ENCODE peak calls at places on chromosomes 7 and 10, in eight cellular contexts. E is stimulated activated CD4-positive, alpha-beta T cell treated with anti-CD3 and anti-CD28 coated beads, Interleukin-1b, Interleukin-23, amount 100 ng/mL, for 1 hour; O is heart right ventricle; W is fibroblast of lung; Y is brain microvascular endothelial cell; S is NCI-H460; D is activated CD8-positive, alpha-beta memory T cell treated with anti-CD3 and anti-CD28 coated beads for 48 hours; I is HFFc6. Q is an unnamed sample.
A peak's percentile ranks its signal among the peaks of the same experiment; 100 is the strongest.

GRCh38 chr10:58210160-58210559 is 57.5 kb downstream of the IPMK start:
- DNase-seq in E (no peak), S (no peak), D (no peak), I (no peak), W (no peak), O (no peak), Y (no peak), Q (no peak)

GRCh38 chr10:109430844-109431243 is 492.5 kb downstream of the XPNPEP1 start:
- DNase-seq in W (peak; percentile 6), Y (no peak), I (no peak), S (no peak), D (no peak), O (no peak), E (no peak), Q (no peak)

GRCh38 chr7:95796617-95797016 is 24.3 kb downstream of the DYNC1I1 start:
- DNase-seq in S (no peak), W (no peak), O (no peak), Y (no peak), E (no peak), D (no peak), I (no peak), Q (no peak)

GRCh38 chr7:108351715-108352114 is 104.5 kb downstream of the NRCAM start:
- DNase-seq in O (no peak), Y (no peak), S (peak; percentile 28), D (no peak), E (no peak), I (no peak), W (no peak), Q (peak; percentile 70)

GRCh38 chr10:73039635-73040034 is 57.0 kb downstream of the P4HA1 start:
- DNase-seq in W (peak; percentile 58), Y (peak; percentile 48), I (peak; percentile 80), S (no peak), D (no peak), O (no peak), E (no peak), Q (peak; percentile 66)

GRCh38 chr10:1615186-1615954 is 122.0 kb downstream of the ADARB2 start:
- DNase-seq in O (no peak), Y (no peak), W (no peak), S (no peak), E (no peak), I (no peak), D (no peak), Q (no peak)

GRCh38 chr7:100799037-100799896 is 28.1 kb downstream of the EPHB4 start:
- DNase-seq in E (peak; percentile 16), W (peak; percentile 46), S (peak; percentile 71), I (peak; percentile 32), O (peak; percentile 53), D (peak; percentile 16), Y (peak; percentile 26), Q (peak; percentile 44)

GRCh38 chr10:132004052-132004451 is 22.3 kb upstream of the BNIP3 start:
- DNase-seq in O (no peak), Y (no peak), E (no peak), W (no peak), I (no peak), D (no peak), S (no peak), Q (no peak)

GRCh38 chr10:51367120-51367519 is 292.8 kb downstream of the PRKG1 start:
- DNase-seq in D (no peak), S (no peak), W (peak; percentile 8), O (no peak), Y (no peak), E (no peak), I (no peak), Q (no peak)

GRCh38 chr7:151689196-151689971 is 169.7 kb upstream of the RHEB start:
- DNase-seq in Y (no peak), E (no peak), D (no peak), S (no peak), O (peak; percentile 62), I (no peak), W (peak; percentile 71), Q (no peak)

GRCh38 chr7:21903074-21903786 is 42.5 kb downstream of the CDCA7L start:
- DNase-seq in S (no peak), O (no peak), I (no peak), Y (peak; percentile 40), E (no peak), D (no peak), W (no peak), Q (no peak)

GRCh38 chr10:119425102-119425880 is 117.2 kb downstream of the RGS10 start:
- DNase-seq in S (no peak), W (no peak), D (no peak), I (no peak), O (no peak), Y (no peak), E (no peak), Q (no peak)

Q was measured in foreskin fibroblast.